ENCODE peak calls at places on chromosomes 3 and 15, in five cellular contexts. V is IMR-90, G is neuronal stem cell, W is trophoblast cell, U is H1. S is an unnamed sample. For H3K79me1, the result is how much of the 10 kb centered on the place peaks cover.

GRCh38 chr15:76285241-76285825 is 25.9 kb downstream of the ETFA start:
- DNase-seq in W (no peak), V (peak), G (no peak), U (no peak), S (peak)

GRCh38 chr3:184154909-184155643 is at the start of gene DVL3:
- DNase-seq in V (peak), W (peak), G (peak), U (peak), S (peak)

GRCh38 chr15:91021516-91022074 is 799 bp downstream of the VPS33B start:
- DNase-seq in V (peak), U (no peak), W (no peak), G (no peak), S (peak)

GRCh38 chr3:42666577-42666998 is 13.1 kb downstream of the ZBTB47 start:
- DNase-seq in W (no peak), V (no peak), G (no peak), U (no peak), S (no peak)

GRCh38 chr15:69559440-69560215 is 107.0 kb downstream of the RPLP1 start:
- DNase-seq in W (no peak), G (no peak), U (no peak), V (no peak), S (no peak)

GRCh38 chr3:183638092-183638644 is 2.7 kb downstream of the KLHL24 start:
- DNase-seq in G (no peak), V (no peak), W (no peak), U (no peak), S (peak)

GRCh38 chr3:158679547-158680000 is 7.1 kb upstream of the LXN start:
- DNase-seq in U (no peak), V (peak), G (no peak), W (no peak), S (peak)

GRCh38 chr3:183247190-183247589 is 5.9 kb upstream of the B3GNT5 start:
- DNase-seq in W (peak), G (no peak), V (no peak), U (peak), S (no peak)

GRCh38 chr3:187114511-187114910 is 24.8 kb downstream of the RPL39L start:
- DNase-seq in G (no peak), U (no peak), V (no peak), W (no peak), S (no peak)

GRCh38 chr3:145457825-145458552 is 703.0 kb downstream of the PLOD2 start:
- DNase-seq in U (no peak), V (no peak), G (no peak), W (no peak), S (peak)

DNA sequence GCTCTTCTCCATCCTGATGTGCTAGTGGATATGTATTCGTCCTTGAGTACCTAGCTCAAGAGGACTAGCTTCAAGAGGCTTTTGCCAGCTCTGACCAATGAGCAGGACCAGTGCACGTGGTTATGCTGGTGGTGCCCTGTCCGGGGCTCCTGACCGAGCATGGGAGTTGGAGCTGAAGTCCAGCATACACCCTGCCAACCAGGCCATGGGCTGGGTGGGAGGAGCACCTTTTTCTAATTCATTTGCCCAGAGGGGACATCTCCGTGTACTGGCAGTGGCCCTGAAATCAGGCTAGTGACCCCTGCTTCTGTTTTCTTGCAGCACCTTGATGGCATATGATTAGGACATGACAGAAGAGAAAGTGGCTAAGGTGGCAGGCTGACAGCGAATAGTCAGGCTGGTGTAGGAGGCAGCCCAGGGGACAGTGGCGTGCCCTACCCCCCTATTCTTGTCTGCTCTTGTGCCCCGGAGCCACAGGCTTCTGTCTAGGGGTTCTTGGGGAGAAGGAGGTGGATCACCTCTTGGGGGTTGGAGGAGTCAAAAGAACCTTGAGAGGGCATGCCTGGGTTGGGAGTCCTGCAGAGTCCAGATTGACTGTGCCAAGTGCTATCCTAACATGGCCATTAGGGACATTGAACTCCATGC is 16.5 kb downstream of the PODXL2 start:
- DNase-seq in U (no peak), G (no peak), V (no peak), W (no peak), S (no peak)
- H4K91ac ChIP-seq in U (peak), G (no peak), V (no peak), W (no peak), S (no peak)

DNA sequence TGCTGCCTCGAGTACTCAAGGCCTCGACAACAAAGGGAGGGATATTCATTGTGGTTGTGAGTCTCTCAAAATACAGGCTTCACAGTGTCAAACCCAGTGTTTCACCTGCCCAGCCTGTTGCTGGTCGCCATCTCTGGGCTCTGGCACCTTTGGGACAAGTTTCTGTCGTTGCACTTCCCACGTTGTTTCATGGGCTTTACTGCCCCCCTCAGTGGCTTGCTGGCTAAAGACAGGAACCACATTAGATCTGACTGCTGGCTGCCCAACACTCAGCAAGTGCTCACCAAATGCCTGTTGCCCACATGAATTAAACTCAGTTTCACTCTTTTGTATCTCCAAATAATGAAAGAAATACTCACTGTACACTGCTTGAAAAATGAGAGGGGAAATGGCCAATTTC is 27.6 kb downstream of the FOXL2 start:
- DNase-seq in G (no peak), V (no peak), U (no peak), W (no peak), S (no peak)
- H3K4me3 ChIP-seq in G (peak), V (no peak), U (no peak), W (no peak), S (no peak)

DNA sequence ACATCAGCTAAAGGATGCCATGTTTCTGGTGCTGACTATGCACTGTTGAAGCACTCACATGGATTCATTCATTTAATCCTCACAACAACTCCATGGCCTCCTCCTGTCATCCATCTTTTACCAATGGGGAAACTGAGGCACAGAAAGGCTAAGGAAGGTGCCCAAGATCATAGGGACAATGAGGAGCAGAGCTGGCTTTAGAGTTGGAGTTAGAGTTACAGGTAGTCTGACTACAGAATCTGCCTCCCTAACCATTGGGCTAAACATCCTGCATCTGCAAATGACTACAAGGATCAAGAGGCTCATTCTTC is 111.5 kb downstream of the IQSEC1 start:
- DNase-seq in W (no peak), G (no peak), V (no peak), U (no peak), S (no peak)
- H3K79me1 ChIP-seq in W (under half), G (under half), V (under half), U (under half), S (half or more)

GRCh38 chr3:179652467-179653105 is at the start of gene USP13:
- DNase-seq in V (peak), G (no peak), U (peak), W (peak), S (peak)
- H4K91ac ChIP-seq in V (peak), G (peak), U (peak), W (peak), S (peak)

GRCh38 chr3:117928836-117929235 is 1105.8 kb downstream of the IGSF11 start:
- DNase-seq in U (no peak), G (no peak), V (no peak), W (no peak), S (no peak)
- H3K4me3 ChIP-seq in U (no peak), G (no peak), V (no peak), W (no peak), S (no peak)

GRCh38 chr3:185507883-185508282 is 9.0 kb upstream of the TMEM41A start:
- DNase-seq in G (no peak), W (no peak), U (no peak), V (no peak), S (no peak)

GRCh38 chr3:185503467-185503975 is 4.7 kb upstream of the TMEM41A start:
- DNase-seq in W (no peak), U (no peak), V (no peak), G (no peak), S (no peak)

GRCh38 chr3:185511711-185512110 is 12.9 kb upstream of the TMEM41A start:
- DNase-seq in W (no peak), V (no peak), G (no peak), U (no peak), S (no peak)

GRCh38 chr3:185504636-185505035 is 5.8 kb upstream of the TMEM41A start:
- DNase-seq in W (no peak), U (no peak), V (no peak), G (no peak), S (no peak)

DNA sequence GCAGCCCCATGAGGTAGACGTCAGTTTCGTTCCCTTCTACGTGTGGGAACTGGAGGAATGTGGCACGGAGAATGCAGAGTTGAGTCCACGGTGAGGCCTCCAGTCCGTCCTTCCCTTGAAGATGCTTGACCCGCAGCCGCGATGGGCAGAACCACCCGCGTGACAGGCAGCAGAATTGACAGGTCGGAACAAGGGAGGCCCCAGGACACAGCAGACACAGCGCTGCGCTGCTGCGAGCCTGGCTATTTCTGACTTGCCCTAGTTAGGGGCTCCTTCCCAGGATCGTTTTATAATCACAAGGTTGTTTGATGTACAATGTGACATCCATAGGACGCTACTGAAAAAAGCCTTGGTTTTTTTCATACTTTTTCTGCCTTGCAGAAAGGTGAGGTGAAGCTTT is 9.5 kb upstream of the TMEM41A start:
- DNase-seq in U (no peak), V (no peak), G (no peak), W (no peak), S (no peak)
- H3K79me1 ChIP-seq in U (under half), V (under half), G (under half), W (under half), S (under half)

GRCh38 chr15:46265664-46266063 is 630.8 kb downstream of the SQOR start:
- DNase-seq in U (no peak), V (no peak), W (peak), G (no peak), S (no peak)
- H4K91ac ChIP-seq in U (no peak), V (no peak), W (no peak), G (no peak), S (no peak)

DNA sequence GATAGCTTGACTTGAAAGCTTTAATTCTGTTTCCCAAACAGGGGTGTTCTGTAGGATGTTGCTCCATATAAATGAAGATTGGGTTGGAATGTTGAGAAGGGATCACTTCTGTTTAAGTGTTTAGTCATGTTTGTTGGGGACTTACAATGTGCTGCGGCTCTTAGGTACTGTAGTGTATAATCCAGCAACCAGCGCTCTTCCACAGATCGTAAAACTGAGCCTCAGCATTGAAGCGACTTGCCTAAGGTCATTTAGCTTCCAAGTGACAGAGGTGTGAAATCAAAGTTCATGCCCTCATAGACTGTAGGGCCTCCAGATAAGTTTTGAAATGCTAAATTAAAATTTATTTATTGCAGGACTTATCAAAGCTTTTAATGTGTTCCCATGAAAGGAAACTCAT is 1.8 kb downstream of the MKRN2 start:
- DNase-seq in V (no peak), U (no peak), G (no peak), W (no peak), S (no peak)
- H3K4me3 ChIP-seq in V (peak), U (no peak), G (no peak), W (no peak), S (peak)

DNA sequence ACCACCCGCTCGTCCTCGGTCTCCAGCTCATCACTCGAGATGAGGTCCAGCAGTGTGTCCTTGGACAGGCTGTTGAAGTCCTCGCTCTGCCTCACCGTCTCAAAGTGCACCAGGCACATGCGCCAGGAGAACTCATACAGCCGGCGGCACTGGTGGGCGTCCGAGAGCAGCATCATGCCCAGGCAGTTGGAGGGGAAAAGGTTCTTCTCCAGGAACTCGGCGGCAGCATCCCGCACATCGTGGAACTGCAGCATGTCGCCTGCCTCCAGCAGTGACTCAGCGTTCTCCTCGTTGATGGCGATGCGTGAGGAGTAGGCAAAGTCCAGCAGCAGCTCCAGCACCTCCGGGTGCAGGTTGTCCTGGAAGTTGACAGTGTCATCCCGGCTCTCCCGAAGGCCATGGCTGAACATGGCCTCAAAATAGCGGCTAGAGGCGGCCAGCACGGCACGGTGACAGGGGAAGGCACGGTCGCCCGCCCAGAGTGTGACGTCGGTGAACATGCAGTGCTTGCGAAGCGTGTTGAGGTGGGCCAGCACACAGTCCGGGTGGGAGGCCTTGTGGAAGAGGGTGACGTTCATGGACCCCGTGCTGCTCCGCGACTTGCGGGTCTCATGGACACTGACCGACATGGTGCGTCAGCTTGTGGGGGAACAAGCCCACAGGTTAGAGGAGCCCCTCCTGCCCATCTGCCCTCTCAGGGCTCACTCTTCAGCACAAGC is 25.4 kb downstream of the KLHL25 start:
- DNase-seq in U (no peak), V (no peak), W (no peak), G (no peak), S (no peak)
- H3K79me1 ChIP-seq in U (under half), V (under half), W (under half), G (under half), S (half or more)

DNA sequence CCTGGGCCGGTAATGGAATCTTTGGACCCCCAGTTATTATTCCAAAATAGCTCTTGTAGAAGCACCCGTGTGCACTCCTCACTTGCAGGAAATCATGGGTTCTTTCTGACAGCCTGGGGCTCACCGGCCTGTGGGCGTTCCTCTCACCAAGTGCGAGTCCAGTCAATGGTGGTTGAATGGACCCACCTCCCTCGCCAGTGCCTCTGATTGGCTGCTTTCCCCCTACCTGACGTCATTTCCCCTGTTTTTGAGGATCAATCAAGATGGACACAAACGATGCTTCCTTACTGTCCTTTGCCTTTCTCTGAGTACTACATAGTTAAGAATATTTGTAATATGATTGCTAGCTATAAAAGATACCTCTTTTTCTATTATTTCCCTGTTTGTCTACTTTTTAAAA is 18.1 kb downstream of the MOBP start:
- DNase-seq in W (no peak), V (no peak), U (no peak), G (no peak), S (no peak)
- H4K91ac ChIP-seq in W (no peak), V (no peak), U (no peak), G (no peak), S (no peak)

S was measured in mesenchymal stem cell.